ENCODE peak calls at places on chromosomes 1 and 21, in ten cellular contexts. One of them, this sample, is unnamed.

GRCh38 chr21:28429161-28429560 is 563.5 kb downstream of the LTN1 start:
- DNase-seq in activated CD8-positive, alpha-beta memory T cell treated with anti-CD3 and anti-CD28 coated beads, Interleukin-2, amount 10 ng/mL, durations not matched to agents 7 days and 5 days: no peak
- DNase-seq in progenitor cell of endocrine pancreas: no peak
- DNase-seq in retina: no peak
- DNase-seq in naive thymus-derived CD8-positive, alpha-beta T cell: no peak
- DNase-seq in A549: no peak
- DNase-seq in activated T-helper 1 cell treated with anti-CD3 and anti-CD28 coated beads, Interleukin-2, amount 50 U/mL, for 16 hours: no peak
- DNase-seq in bronchial epithelial cell: no peak
- DNase-seq in endothelial cell: no peak
- DNase-seq in activated CD4-positive, CD25-positive, alpha-beta regulatory T cell treated with anti-CD3 and anti-CD28 coated beads, Interleukin-2, amount 50 U/mL, for 72 hours: no peak
- DNase-seq in this sample: no peak

GRCh38 chr1:201697174-201697573 is 131.8 kb upstream of the IPO9 start:
- DNase-seq in bronchial epithelial cell: no peak
- DNase-seq in progenitor cell of endocrine pancreas: no peak
- DNase-seq in naive thymus-derived CD8-positive, alpha-beta T cell: no peak
- DNase-seq in A549: no peak
- DNase-seq in activated T-helper 1 cell treated with anti-CD3 and anti-CD28 coated beads, Interleukin-2, amount 50 U/mL, for 16 hours: no peak
- DNase-seq in retina: no peak
- DNase-seq in activated CD8-positive, alpha-beta memory T cell treated with anti-CD3 and anti-CD28 coated beads, Interleukin-2, amount 10 ng/mL, durations not matched to agents 7 days and 5 days: no peak
- DNase-seq in endothelial cell: no peak
- DNase-seq in activated CD4-positive, CD25-positive, alpha-beta regulatory T cell treated with anti-CD3 and anti-CD28 coated beads, Interleukin-2, amount 50 U/mL, for 72 hours: no peak
- DNase-seq in this sample: no peak

GRCh38 chr1:232816324-232816723 is 11.1 kb downstream of the MAP10 start:
- DNase-seq in activated CD4-positive, CD25-positive, alpha-beta regulatory T cell treated with anti-CD3 and anti-CD28 coated beads, Interleukin-2, amount 50 U/mL, for 72 hours: no peak
- DNase-seq in activated T-helper 1 cell treated with anti-CD3 and anti-CD28 coated beads, Interleukin-2, amount 50 U/mL, for 16 hours: no peak
- DNase-seq in bronchial epithelial cell: no peak
- DNase-seq in retina: no peak
- DNase-seq in progenitor cell of endocrine pancreas: no peak
- DNase-seq in endothelial cell: no peak
- DNase-seq in activated CD8-positive, alpha-beta memory T cell treated with anti-CD3 and anti-CD28 coated beads, Interleukin-2, amount 10 ng/mL, durations not matched to agents 7 days and 5 days: no peak
- DNase-seq in naive thymus-derived CD8-positive, alpha-beta T cell: no peak
- DNase-seq in A549: no peak
- DNase-seq in this sample: no peak

GRCh38 chr1:167248707-167249642 is 28.3 kb downstream of the POU2F1 start:
- DNase-seq in activated CD4-positive, CD25-positive, alpha-beta regulatory T cell treated with anti-CD3 and anti-CD28 coated beads, Interleukin-2, amount 50 U/mL, for 72 hours: no peak
- DNase-seq in naive thymus-derived CD8-positive, alpha-beta T cell: no peak
- DNase-seq in endothelial cell: no peak
- DNase-seq in A549: no peak
- DNase-seq in bronchial epithelial cell: no peak
- DNase-seq in retina: no peak
- DNase-seq in progenitor cell of endocrine pancreas: no peak
- DNase-seq in activated CD8-positive, alpha-beta memory T cell treated with anti-CD3 and anti-CD28 coated beads, Interleukin-2, amount 10 ng/mL, durations not matched to agents 7 days and 5 days: no peak
- DNase-seq in activated T-helper 1 cell treated with anti-CD3 and anti-CD28 coated beads, Interleukin-2, amount 50 U/mL, for 16 hours: no peak
- DNase-seq in this sample: no peak

GRCh38 chr1:7922301-7922700 is 18.3 kb downstream of the TNFRSF9 start:
- DNase-seq in naive thymus-derived CD8-positive, alpha-beta T cell: no peak
- DNase-seq in bronchial epithelial cell: no peak
- DNase-seq in retina: no peak
- DNase-seq in activated T-helper 1 cell treated with anti-CD3 and anti-CD28 coated beads, Interleukin-2, amount 50 U/mL, for 16 hours: no peak
- DNase-seq in endothelial cell: no peak
- DNase-seq in activated CD4-positive, CD25-positive, alpha-beta regulatory T cell treated with anti-CD3 and anti-CD28 coated beads, Interleukin-2, amount 50 U/mL, for 72 hours: no peak
- DNase-seq in progenitor cell of endocrine pancreas: no peak
- DNase-seq in A549: no peak
- DNase-seq in activated CD8-positive, alpha-beta memory T cell treated with anti-CD3 and anti-CD28 coated beads, Interleukin-2, amount 10 ng/mL, durations not matched to agents 7 days and 5 days: no peak
- DNase-seq in this sample: peak; percentile 27

GRCh38 chr1:215568287-215568692 is 1.2 kb downstream of the KCTD3 start:
- DNase-seq in progenitor cell of endocrine pancreas: no peak
- DNase-seq in retina: no peak
- DNase-seq in A549: peak; percentile 25
- DNase-seq in naive thymus-derived CD8-positive, alpha-beta T cell: no peak
- DNase-seq in bronchial epithelial cell: no peak
- DNase-seq in activated CD4-positive, CD25-positive, alpha-beta regulatory T cell treated with anti-CD3 and anti-CD28 coated beads, Interleukin-2, amount 50 U/mL, for 72 hours: no peak
- DNase-seq in activated CD8-positive, alpha-beta memory T cell treated with anti-CD3 and anti-CD28 coated beads, Interleukin-2, amount 10 ng/mL, durations not matched to agents 7 days and 5 days: no peak
- DNase-seq in activated T-helper 1 cell treated with anti-CD3 and anti-CD28 coated beads, Interleukin-2, amount 50 U/mL, for 16 hours: no peak
- DNase-seq in endothelial cell: no peak
- DNase-seq in this sample: peak; percentile 29

GRCh38 chr1:201535778-201536245 is 3.1 kb upstream of the NAV1 start:
- DNase-seq in naive thymus-derived CD8-positive, alpha-beta T cell: no peak
- DNase-seq in retina: no peak
- DNase-seq in A549: no peak
- DNase-seq in activated CD4-positive, CD25-positive, alpha-beta regulatory T cell treated with anti-CD3 and anti-CD28 coated beads, Interleukin-2, amount 50 U/mL, for 72 hours: no peak
- DNase-seq in activated CD8-positive, alpha-beta memory T cell treated with anti-CD3 and anti-CD28 coated beads, Interleukin-2, amount 10 ng/mL, durations not matched to agents 7 days and 5 days: no peak
- DNase-seq in bronchial epithelial cell: no peak
- DNase-seq in activated T-helper 1 cell treated with anti-CD3 and anti-CD28 coated beads, Interleukin-2, amount 50 U/mL, for 16 hours: no peak
- DNase-seq in progenitor cell of endocrine pancreas: no peak
- DNase-seq in endothelial cell: no peak
- DNase-seq in this sample: no peak

GRCh38 chr1:100377590-100378361 is 25.5 kb downstream of the CDC14A start:
- DNase-seq in naive thymus-derived CD8-positive, alpha-beta T cell: no peak
- DNase-seq in bronchial epithelial cell: no peak
- DNase-seq in activated CD8-positive, alpha-beta memory T cell treated with anti-CD3 and anti-CD28 coated beads, Interleukin-2, amount 10 ng/mL, durations not matched to agents 7 days and 5 days: no peak
- DNase-seq in progenitor cell of endocrine pancreas: no peak
- DNase-seq in activated T-helper 1 cell treated with anti-CD3 and anti-CD28 coated beads, Interleukin-2, amount 50 U/mL, for 16 hours: no peak
- DNase-seq in activated CD4-positive, CD25-positive, alpha-beta regulatory T cell treated with anti-CD3 and anti-CD28 coated beads, Interleukin-2, amount 50 U/mL, for 72 hours: no peak
- DNase-seq in A549: no peak
- DNase-seq in endothelial cell: no peak
- DNase-seq in retina: no peak
- DNase-seq in this sample: no peak